ENCODE peak calls at places on chromosomes 13 and 19, in five cellular contexts. One of them, this sample, is unnamed.

GRCh38 chr13:97295279-97296182 is 73.4 kb downstream of the MBNL2 start:
- DNase-seq in stimulated activated CD4-positive, alpha-beta T cell treated with anti-CD3 and anti-CD28 coated beads, TNF-alpha, amount 100 ng/mL, for 4 hours: no peak
- DNase-seq in EL: peak; percentile 77
- DNase-seq in naive thymus-derived CD8-positive, alpha-beta T cell: no peak
- DNase-seq in AG04450: peak; percentile 26
- DNase-seq in this sample: no peak

GRCh38 chr13:109760951-109761350 is 25.4 kb downstream of the IRS2 start:
- DNase-seq in AG04450: no peak
- DNase-seq in naive thymus-derived CD8-positive, alpha-beta T cell: no peak
- DNase-seq in EL: no peak
- DNase-seq in stimulated activated CD4-positive, alpha-beta T cell treated with anti-CD3 and anti-CD28 coated beads, TNF-alpha, amount 100 ng/mL, for 4 hours: no peak
- DNase-seq in this sample: no peak

GRCh38 chr19:44401108-44401786 is at the start of gene ZNF285:
- DNase-seq in stimulated activated CD4-positive, alpha-beta T cell treated with anti-CD3 and anti-CD28 coated beads, TNF-alpha, amount 100 ng/mL, for 4 hours: peak; percentile 44
- DNase-seq in naive thymus-derived CD8-positive, alpha-beta T cell: peak; percentile 83
- DNase-seq in EL: peak; percentile 98
- DNase-seq in AG04450: peak; percentile 94
- DNase-seq in this sample: peak; percentile 93

GRCh38 chr19:925912-926594 is at the start of gene ARID3A:
- DNase-seq in AG04450: no peak
- DNase-seq in naive thymus-derived CD8-positive, alpha-beta T cell: no peak
- DNase-seq in stimulated activated CD4-positive, alpha-beta T cell treated with anti-CD3 and anti-CD28 coated beads, TNF-alpha, amount 100 ng/mL, for 4 hours: peak; percentile 58
- DNase-seq in EL: no peak
- DNase-seq in this sample: peak; percentile 63

GRCh38 chr19:50344661-50345318 is 15.6 kb upstream of the KCNC3 start:
- DNase-seq in EL: no peak
- DNase-seq in AG04450: no peak
- DNase-seq in stimulated activated CD4-positive, alpha-beta T cell treated with anti-CD3 and anti-CD28 coated beads, TNF-alpha, amount 100 ng/mL, for 4 hours: no peak
- DNase-seq in naive thymus-derived CD8-positive, alpha-beta T cell: no peak
- DNase-seq in this sample: no peak

GRCh38 chr19:51810228-51810627 is 15.3 kb downstream of the FPR3 start:
- DNase-seq in stimulated activated CD4-positive, alpha-beta T cell treated with anti-CD3 and anti-CD28 coated beads, TNF-alpha, amount 100 ng/mL, for 4 hours: no peak
- DNase-seq in AG04450: no peak
- DNase-seq in naive thymus-derived CD8-positive, alpha-beta T cell: no peak
- DNase-seq in EL: peak; percentile 12
- DNase-seq in this sample: no peak

GRCh38 chr13:47310376-47310775 is 413.5 kb upstream of the HTR2A start:
- DNase-seq in AG04450: no peak
- DNase-seq in stimulated activated CD4-positive, alpha-beta T cell treated with anti-CD3 and anti-CD28 coated beads, TNF-alpha, amount 100 ng/mL, for 4 hours: no peak
- DNase-seq in EL: no peak
- DNase-seq in naive thymus-derived CD8-positive, alpha-beta T cell: no peak
- DNase-seq in this sample: no peak

GRCh38 chr19:17294051-17294891 is 9.0 kb downstream of the ABHD8 start:
- DNase-seq in naive thymus-derived CD8-positive, alpha-beta T cell: peak; percentile 34
- DNase-seq in EL: peak; percentile 34
- DNase-seq in AG04450: no peak
- DNase-seq in stimulated activated CD4-positive, alpha-beta T cell treated with anti-CD3 and anti-CD28 coated beads, TNF-alpha, amount 100 ng/mL, for 4 hours: peak; percentile 26
- DNase-seq in this sample: no peak

This sample was measured in retina.